ENCODE peak calls at places on chromosomes 3 and 15, in four cellular contexts. One of them, this sample, is unnamed.

GRCh38 chr15:40320931-40321371 is 2.5 kb upstream of the INAFM2 start:
- DNase-seq in IMR-90: peak; percentile 67
- DNase-seq in H1: no peak
- DNase-seq in H9: no peak
- DNase-seq in this sample: peak; percentile 78

GRCh38 chr3:141275032-141275422 is 43.4 kb downstream of the PXYLP1 start:
- DNase-seq in IMR-90: peak; percentile 66
- DNase-seq in H1: no peak
- DNase-seq in H9: no peak
- DNase-seq in this sample: no peak

GRCh38 chr3:137343283-137343682 is 385.5 kb downstream of the IL20RB start:
- DNase-seq in IMR-90: no peak
- DNase-seq in H1: no peak
- DNase-seq in H9: no peak
- DNase-seq in this sample: peak; percentile 67

GRCh38 chr3:197730200-197730599 is 6.5 kb downstream of the RUBCN start:
- DNase-seq in IMR-90: peak; percentile 82
- DNase-seq in H1: no peak
- DNase-seq in H9: no peak
- DNase-seq in this sample: peak; percentile 22

GRCh38 chr3:153752405-153753027 is 368.7 kb upstream of the ARHGEF26 start:
- DNase-seq in IMR-90: no peak
- DNase-seq in H1: no peak
- DNase-seq in H9: no peak
- DNase-seq in this sample: no peak

GRCh38 chr3:146117406-146118285 is 43.3 kb downstream of the PLOD2 start:
- DNase-seq in IMR-90: peak; percentile 97
- DNase-seq in H1: no peak
- DNase-seq in H9: no peak
- DNase-seq in this sample: no peak

GRCh38 chr3:71254658-71255057 is 328.9 kb downstream of the FOXP1 start:
- DNase-seq in IMR-90: peak; percentile 63
- DNase-seq in H1: no peak
- DNase-seq in H9: no peak
- DNase-seq in this sample: no peak

GRCh38 chr3:15159501-15160136 is 46.4 kb upstream of the CAPN7 start:
- DNase-seq in IMR-90: no peak
- DNase-seq in H1: no peak
- DNase-seq in H9: no peak
- DNase-seq in this sample: no peak

GRCh38 chr3:5264896-5265770 is 77.6 kb downstream of the EDEM1 start:
- DNase-seq in IMR-90: peak; percentile 4
- DNase-seq in H1: no peak
- DNase-seq in H9: no peak
- DNase-seq in this sample: no peak

GRCh38 chr3:136237961-136238649 is 12.0 kb upstream of the PCCB start:
- DNase-seq in IMR-90: no peak
- DNase-seq in H1: peak; percentile 9
- DNase-seq in H9: no peak
- DNase-seq in this sample: no peak

GRCh38 chr15:68620721-68621528 is 42.1 kb downstream of the CORO2B start:
- DNase-seq in IMR-90: peak; percentile 98
- DNase-seq in H1: no peak
- DNase-seq in H9: no peak
- DNase-seq in this sample: no peak

GRCh38 chr3:80769683-80770082 is 991.8 kb downstream of the GBE1 start:
- DNase-seq in IMR-90: no peak
- DNase-seq in H1: no peak
- DNase-seq in H9: no peak
- DNase-seq in this sample: no peak

GRCh38 chr3:22257252-22257651 is 506.2 kb upstream of the ZNF385D start:
- DNase-seq in IMR-90: no peak
- DNase-seq in H1: no peak
- DNase-seq in H9: no peak
- DNase-seq in this sample: no peak

GRCh38 chr15:36938764-36939163 is 161.6 kb downstream of the MEIS2 start:
- DNase-seq in IMR-90: no peak
- DNase-seq in H1: no peak
- DNase-seq in H9: no peak
- DNase-seq in this sample: no peak

GRCh38 chr3:108862865-108863798 is 40.5 kb downstream of the TRAT1 start:
- DNase-seq in IMR-90: peak; percentile 92
- DNase-seq in H1: no peak
- DNase-seq in H9: no peak
- DNase-seq in this sample: peak; percentile 23

GRCh38 chr15:76340198-76340801 is 3.7 kb downstream of the ISL2 start:
- DNase-seq in IMR-90: no peak
- DNase-seq in H1: no peak
- DNase-seq in H9: peak; percentile 47
- DNase-seq in this sample: peak; percentile 44

GRCh38 chr3:10964537-10965167 is 27.9 kb upstream of the SLC6A1 start:
- DNase-seq in IMR-90: peak; percentile 3
- DNase-seq in H1: no peak
- DNase-seq in H9: peak; percentile 53
- DNase-seq in this sample: peak; percentile 59

GRCh38 chr15:45871121-45871855 is 236.5 kb downstream of the SQOR start:
- DNase-seq in IMR-90: no peak
- DNase-seq in H1: no peak
- DNase-seq in H9: no peak
- DNase-seq in this sample: peak; percentile 46

GRCh38 chr3:151219056-151219455 is 16.0 kb upstream of the GPR171 start:
- DNase-seq in IMR-90: peak; percentile 87
- DNase-seq in H1: no peak
- DNase-seq in H9: no peak
- DNase-seq in this sample: no peak

GRCh38 chr3:140170612-140171011 is 235.6 kb downstream of the CLSTN2 start:
- DNase-seq in IMR-90: no peak
- DNase-seq in H1: no peak
- DNase-seq in H9: no peak
- DNase-seq in this sample: no peak

GRCh38 chr3:61794961-61795360 is 233.6 kb downstream of the PTPRG start:
- DNase-seq in IMR-90: no peak
- DNase-seq in H1: no peak
- DNase-seq in H9: no peak
- DNase-seq in this sample: no peak
- H3K56ac ChIP-seq in IMR-90: no peak overlapping the region
- H3K56ac ChIP-seq in H1: no peak overlapping the region
- H3K56ac ChIP-seq in H9: no peak overlapping the region
- H3K56ac ChIP-seq in this sample: no peak overlapping the region

GRCh38 chr3:168093790-168094189 is 1.9 kb downstream of the GOLIM4 start:
- DNase-seq in IMR-90: no peak
- DNase-seq in H1: no peak
- DNase-seq in H9: no peak
- DNase-seq in this sample: no peak

GRCh38 chr3:168090306-168091085 is 5.2 kb downstream of the GOLIM4 start:
- DNase-seq in IMR-90: peak; percentile 73
- DNase-seq in H1: no peak
- DNase-seq in H9: no peak
- DNase-seq in this sample: no peak

GRCh38 chr3:168091299-168091852 is 4.3 kb downstream of the GOLIM4 start:
- DNase-seq in IMR-90: no peak
- DNase-seq in H1: no peak
- DNase-seq in H9: no peak
- DNase-seq in this sample: peak; percentile 28

GRCh38 chr3:168093229-168093628 is 2.5 kb downstream of the GOLIM4 start:
- DNase-seq in IMR-90: no peak
- DNase-seq in H1: no peak
- DNase-seq in H9: no peak
- DNase-seq in this sample: no peak

DNA sequence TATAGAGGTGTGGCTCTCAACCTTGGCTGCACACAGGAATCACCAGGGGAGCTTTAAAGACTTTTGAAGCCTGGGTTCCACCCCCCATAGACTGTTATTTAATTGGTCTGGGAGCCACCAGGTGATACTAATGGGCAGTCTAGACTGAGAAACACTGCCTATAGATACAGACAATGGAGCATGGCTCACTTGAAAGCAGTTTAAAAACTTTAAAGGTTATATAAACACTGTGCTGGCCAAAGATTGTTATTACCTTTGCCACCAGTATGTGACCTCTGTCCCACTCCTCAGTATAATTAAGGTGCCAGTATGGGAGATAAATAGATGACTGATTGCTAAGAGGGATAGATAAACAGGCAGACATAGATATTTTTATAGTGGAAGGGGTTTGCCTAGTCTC is 3.8 kb downstream of the GOLIM4 start:
- DNase-seq in IMR-90: no peak
- DNase-seq in H1: no peak
- DNase-seq in H9: no peak
- DNase-seq in this sample: no peak
- H3K4me2 ChIP-seq in IMR-90: peak overlapping the region; percentile 18
- H3K4me2 ChIP-seq in H1: no peak overlapping the region
- H3K4me2 ChIP-seq in H9: no peak overlapping the region
- H3K4me2 ChIP-seq in this sample: no peak overlapping the region

DNA sequence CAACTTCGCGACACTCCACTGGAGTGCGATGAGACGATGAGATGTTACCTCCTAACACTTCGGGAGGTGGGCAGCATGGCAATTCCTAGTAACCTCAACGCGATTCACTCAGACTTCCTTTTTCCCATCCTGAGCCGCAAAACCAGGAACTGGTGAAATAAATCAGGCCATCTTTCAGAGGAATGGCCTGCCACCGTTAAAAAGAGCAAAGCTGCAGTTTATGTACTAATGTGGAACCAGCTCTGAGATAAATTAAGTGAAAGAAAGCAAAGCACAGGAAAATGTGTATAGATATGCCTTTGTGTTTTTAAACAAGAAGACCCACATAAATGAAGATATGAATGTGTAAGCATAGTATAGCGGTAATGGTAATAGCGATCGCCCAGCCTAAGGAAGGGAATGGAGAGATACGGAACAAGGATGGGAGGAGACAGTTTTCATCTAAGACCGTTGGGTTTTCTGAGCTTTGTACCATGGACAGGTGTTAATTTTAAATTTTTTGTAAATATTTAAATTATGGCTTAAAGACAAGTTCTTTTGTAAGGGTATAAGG is 30.7 kb upstream of the RPN1 start:
- DNase-seq in IMR-90: no peak
- DNase-seq in H1: no peak
- DNase-seq in H9: no peak
- DNase-seq in this sample: no peak
- H3K56ac ChIP-seq in IMR-90: peak overlapping the region; percentile 77
- H3K56ac ChIP-seq in H1: no peak overlapping the region
- H3K56ac ChIP-seq in H9: peak overlapping the region; percentile 33
- H3K56ac ChIP-seq in this sample: peak overlapping the region; percentile 84

GRCh38 chr15:55230051-55230670 is 33.4 kb upstream of the RSL24D1 start:
- DNase-seq in IMR-90: peak; percentile 32
- DNase-seq in H1: no peak
- DNase-seq in H9: no peak
- DNase-seq in this sample: no peak
- H3K4me2 ChIP-seq in IMR-90: no peak overlapping the region
- H3K4me2 ChIP-seq in H1: no peak overlapping the region
- H3K4me2 ChIP-seq in H9: no peak overlapping the region
- H3K4me2 ChIP-seq in this sample: no peak overlapping the region

GRCh38 chr3:14146381-14147062 is 21.7 kb downstream of the TMEM43 start:
- DNase-seq in IMR-90: no peak
- DNase-seq in H1: no peak
- DNase-seq in H9: peak; percentile 17
- DNase-seq in this sample: peak; percentile 37

GRCh38 chr3:14147617-14148016 is 22.8 kb downstream of the TMEM43 start:
- DNase-seq in IMR-90: no peak
- DNase-seq in H1: no peak
- DNase-seq in H9: peak; percentile 18
- DNase-seq in this sample: peak; percentile 59

GRCh38 chr3:14150078-14150477 is 25.2 kb downstream of the TMEM43 start:
- DNase-seq in IMR-90: no peak
- DNase-seq in H1: no peak
- DNase-seq in H9: peak; percentile 20
- DNase-seq in this sample: no peak

GRCh38 chr3:14147063-14147435 is 22.2 kb downstream of the TMEM43 start:
- DNase-seq in IMR-90: no peak
- DNase-seq in H1: no peak
- DNase-seq in H9: no peak
- DNase-seq in this sample: no peak

GRCh38 chr3:14148041-14148985 is 23.5 kb downstream of the TMEM43 start:
- DNase-seq in IMR-90: no peak
- DNase-seq in H1: no peak
- DNase-seq in H9: peak; percentile 89
- DNase-seq in this sample: peak; percentile 94
- H3K56ac ChIP-seq in IMR-90: no peak overlapping the region
- H3K56ac ChIP-seq in H1: no peak overlapping the region
- H3K56ac ChIP-seq in H9: no peak overlapping the region
- H3K56ac ChIP-seq in this sample: peak overlapping the region; percentile 68

DNA sequence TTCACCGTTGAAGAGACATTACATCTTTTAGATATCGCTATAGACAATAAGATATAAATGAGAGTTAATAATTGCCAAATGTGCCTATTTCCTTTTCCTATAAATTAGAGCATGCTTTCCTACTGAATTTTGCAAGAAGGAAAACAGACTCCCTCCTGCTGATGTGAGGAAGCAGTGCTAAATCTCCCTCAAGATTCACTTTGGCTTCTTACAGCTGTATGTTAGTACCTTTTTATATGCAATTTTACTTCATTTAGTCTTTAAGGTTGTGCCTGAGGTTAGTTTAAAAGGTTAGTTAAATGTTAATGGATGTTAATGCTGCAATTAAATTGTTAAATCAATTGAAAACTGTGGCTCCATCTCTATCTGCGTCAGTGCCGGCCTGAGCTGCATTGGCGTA is 728.8 kb downstream of the NR2F2 start:
- DNase-seq in IMR-90: no peak
- DNase-seq in H1: no peak
- DNase-seq in H9: no peak
- DNase-seq in this sample: no peak
- H3K4me2 ChIP-seq in IMR-90: no peak overlapping the region
- H3K4me2 ChIP-seq in H1: no peak overlapping the region
- H3K4me2 ChIP-seq in H9: no peak overlapping the region
- H3K4me2 ChIP-seq in this sample: no peak overlapping the region

DNA sequence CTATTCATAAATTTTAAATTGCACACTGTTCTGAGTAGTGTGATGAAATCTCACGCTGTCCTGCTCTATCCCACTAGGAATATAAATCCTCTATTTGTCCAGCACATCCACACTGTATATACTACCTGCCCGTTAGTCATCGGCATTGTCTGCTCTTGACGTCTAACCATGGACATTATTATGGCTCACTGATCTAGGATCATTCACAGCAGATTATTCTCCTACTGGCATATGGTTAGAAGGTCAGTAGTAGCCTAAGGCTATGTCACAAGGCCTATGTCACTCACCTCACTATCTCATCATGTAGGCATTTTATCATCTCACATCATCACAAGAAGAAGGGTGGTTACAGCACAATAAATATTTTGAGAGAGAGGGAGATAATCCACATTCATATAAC is 121.0 kb downstream of the GSK3B start:
- DNase-seq in IMR-90: peak; percentile 4
- DNase-seq in H1: no peak
- DNase-seq in H9: no peak
- DNase-seq in this sample: peak; percentile 67
- H3K56ac ChIP-seq in IMR-90: no peak overlapping the region
- H3K56ac ChIP-seq in H1: no peak overlapping the region
- H3K56ac ChIP-seq in H9: no peak overlapping the region
- H3K56ac ChIP-seq in this sample: no peak overlapping the region

GRCh38 chr3:37590328-37591079 is 271.2 kb upstream of the CTDSPL start:
- DNase-seq in IMR-90: no peak
- DNase-seq in H1: no peak
- DNase-seq in H9: no peak
- DNase-seq in this sample: peak; percentile 8
- H3K4me2 ChIP-seq in IMR-90: no peak overlapping the region
- H3K4me2 ChIP-seq in H1: no peak overlapping the region
- H3K4me2 ChIP-seq in H9: no peak overlapping the region
- H3K4me2 ChIP-seq in this sample: no peak overlapping the region

This sample was measured in mesendoderm.